ENCODE peak calls at places on chromosomes 7 and 10, in four cellular contexts. W is dorsolateral prefrontal cortex, O is upper lobe of right lung, K is Panc1. I is an unnamed sample.

GRCh38 chr10:43133196-43133808 is 4.9 kb upstream of the CSGALNACT2 start:
- DNase-seq in W (no peak), O (no peak), K (no peak), I (no peak)

GRCh38 chr7:101950450-101951119 is 133.2 kb downstream of the CUX1 start:
- DNase-seq in W (no peak), O (no peak), K (no peak), I (peak; percentile 52)

GRCh38 chr7:117737882-117738281 is 135.4 kb downstream of the CTTNBP2 start:
- DNase-seq in W (peak; percentile 11), O (no peak), K (no peak), I (no peak)

GRCh38 chr10:63700209-63700934 is 179.2 kb downstream of the REEP3 start:
- DNase-seq in W (no peak), O (no peak), K (peak; percentile 87), I (peak; percentile 86)

GRCh38 chr7:42931447-42931833 is 534 bp downstream of the PSMA2 start:
- DNase-seq in W (no peak), O (no peak), K (no peak), I (no peak)

GRCh38 chr7:2072042-2072441 is 160.7 kb downstream of the MAD1L1 start:
- DNase-seq in W (no peak), O (no peak), K (no peak), I (no peak)

GRCh38 chr10:24209946-24210491 is 1.1 kb downstream of the KIAA1217 start:
- DNase-seq in W (no peak), O (no peak), K (no peak), I (peak; percentile 70)

GRCh38 chr10:88647216-88647615 is 17.0 kb upstream of the LIPF start:
- DNase-seq in W (no peak), O (no peak), K (no peak), I (peak; percentile 33)

GRCh38 chr7:140983802-140984201 is 30.9 kb downstream of the MRPS33 start:
- DNase-seq in W (no peak), O (no peak), K (no peak), I (peak; percentile 32)

GRCh38 chr10:125089486-125089885 is 70.9 kb downstream of the CTBP2 start:
- DNase-seq in W (no peak), O (no peak), K (no peak), I (no peak)

GRCh38 chr10:122877264-122877663 is 2.1 kb downstream of the FAM24B start:
- DNase-seq in W (no peak), O (no peak), K (no peak), I (no peak)

GRCh38 chr7:80722596-80723141 is 84.2 kb downstream of the CD36 start:
- DNase-seq in W (no peak), O (peak; percentile 64), K (peak; percentile 100), I (peak; percentile 90)

GRCh38 chr7:155225095-155225494 is 72.6 kb upstream of the INSIG1 start:
- DNase-seq in W (no peak), O (no peak), K (no peak), I (no peak)

GRCh38 chr10:22824984-22825383 is 102.9 kb upstream of the ARMC3 start:
- DNase-seq in W (no peak), O (no peak), K (peak; percentile 8), I (no peak)

GRCh38 chr7:38858281-38858884 is 50.6 kb downstream of the VPS41 start:
- DNase-seq in W (no peak), O (no peak), K (peak; percentile 18), I (no peak)

GRCh38 chr7:151592330-151592729 is 72.6 kb upstream of the RHEB start:
- DNase-seq in W (no peak), O (no peak), K (no peak), I (no peak)

GRCh38 chr7:151592868-151593486 is 73.3 kb upstream of the RHEB start:
- DNase-seq in W (no peak), O (no peak), K (peak; percentile 65), I (no peak)

GRCh38 chr7:151591866-151592265 is 72.2 kb upstream of the RHEB start:
- DNase-seq in W (no peak), O (no peak), K (no peak), I (no peak)

GRCh38 chr7:151590071-151590800 is 70.5 kb upstream of the RHEB start:
- DNase-seq in W (no peak), O (no peak), K (no peak), I (no peak)

DNA sequence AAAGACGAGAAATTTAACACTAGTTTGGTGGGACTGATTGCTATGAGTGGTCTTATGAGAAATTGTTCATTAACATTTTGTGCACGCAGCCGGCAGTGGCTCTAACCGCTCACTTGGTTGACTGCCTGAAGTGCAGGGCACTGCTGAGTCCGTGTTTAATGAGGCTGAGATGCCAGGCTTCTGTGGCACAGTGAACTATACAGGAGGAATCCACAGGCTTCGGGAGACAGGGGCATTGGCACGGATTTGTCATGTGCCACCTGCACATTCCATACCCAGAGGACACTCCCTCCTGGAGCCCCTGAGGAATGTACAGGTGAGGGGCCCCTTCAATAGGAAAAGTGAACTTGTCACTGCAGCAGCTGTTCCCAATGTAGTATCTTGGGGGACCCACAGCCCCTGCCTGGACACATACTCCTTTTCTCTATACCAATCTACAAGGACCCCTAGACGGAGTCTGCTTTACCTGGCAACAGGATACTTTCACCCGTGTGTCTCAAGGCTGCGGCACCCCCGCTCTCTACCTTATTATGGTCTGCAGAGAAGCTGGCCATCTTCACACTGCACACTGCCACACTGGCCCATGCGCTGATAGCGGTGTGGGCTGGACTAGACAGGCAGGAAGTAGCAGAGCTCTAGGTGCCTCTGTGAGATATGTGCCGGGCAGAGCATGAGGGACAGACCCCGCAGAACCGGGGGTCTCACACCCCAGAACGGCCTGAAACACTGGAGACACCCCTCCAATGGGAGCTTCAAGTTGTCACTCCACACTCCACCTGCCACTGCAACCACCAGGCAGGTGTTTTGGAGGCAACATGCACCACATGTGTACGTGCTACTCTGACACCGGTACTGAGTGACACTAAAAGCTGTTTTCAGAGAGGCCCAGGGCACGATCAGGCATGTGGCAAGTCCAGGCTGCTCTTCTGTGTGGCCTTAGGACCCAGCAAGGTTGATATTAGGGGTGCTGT is 71.4 kb upstream of the RHEB start:
- DNase-seq in W (peak; percentile 49), O (no peak), K (no peak), I (no peak)
- H3K27me3 ChIP-seq in W (no peaks in the 10 kb centered on the region), O (no peaks in the 10 kb centered on the region), K (no peaks in the 10 kb centered on the region), I (no peaks in the 10 kb centered on the region)

DNA sequence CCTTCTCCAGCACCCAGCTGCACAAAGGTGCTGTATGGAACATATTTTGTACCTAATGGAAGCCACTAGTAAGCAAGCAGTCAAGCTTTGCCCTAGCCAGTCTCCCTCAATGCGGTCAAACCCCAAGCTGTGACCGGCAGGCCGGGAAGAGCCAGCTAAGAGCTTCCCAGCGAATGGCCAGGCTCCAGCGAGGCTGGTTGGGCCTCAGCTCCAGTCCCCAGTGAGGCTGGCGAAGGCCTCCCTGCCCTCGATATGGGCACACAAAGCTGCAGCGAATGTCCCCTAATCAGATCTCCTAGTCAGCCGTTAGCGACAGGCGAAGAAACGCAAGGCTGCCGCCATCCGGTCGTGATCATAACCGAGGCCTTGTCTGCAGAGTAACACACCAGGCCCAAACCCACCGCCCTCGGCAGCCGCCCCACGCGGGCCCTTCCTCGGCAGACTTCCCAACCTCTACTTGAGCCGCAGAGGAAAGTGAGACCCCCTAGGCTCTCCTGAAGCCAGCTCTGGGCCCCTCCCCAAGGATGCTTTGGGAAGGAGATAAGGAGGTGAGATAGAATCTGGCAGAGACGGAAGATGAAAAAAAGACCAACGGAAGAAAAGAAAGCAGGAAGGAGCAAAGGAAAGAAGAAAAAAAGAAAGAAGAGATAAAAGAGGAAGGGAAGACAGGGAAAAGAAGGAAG is 3.1 kb upstream of the HOXA9 start:
- DNase-seq in W (no peak), O (peak; percentile 48), K (no peak), I (no peak)
- H3K4me3 ChIP-seq in W (no peak overlapping the region), O (no peak overlapping the region), K (no peak overlapping the region), I (no peak overlapping the region)

DNA sequence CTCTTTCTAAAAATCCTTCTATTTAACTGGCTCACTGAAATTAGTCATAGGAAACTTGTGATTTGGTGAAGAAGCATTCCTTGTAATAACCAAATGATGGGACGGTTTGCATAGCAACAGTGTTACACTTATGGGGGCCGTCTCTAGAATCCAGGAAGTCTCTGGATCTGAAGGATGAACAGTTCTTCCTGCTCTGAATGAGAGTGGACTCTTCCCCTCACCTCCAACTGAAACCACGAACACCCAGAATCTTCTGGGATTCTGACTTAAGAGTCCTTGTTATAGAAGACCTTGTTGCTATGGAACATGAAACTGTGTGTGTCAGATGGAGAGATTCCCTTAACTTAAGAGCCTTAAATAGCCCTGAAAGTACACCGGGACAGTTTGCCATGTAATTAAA is 23.2 kb downstream of the NOLC1 start:
- DNase-seq in W (no peak), O (no peak), K (no peak), I (no peak)
- TF ChIP-seq CTCF in W (no peak), O (no peak), K (no peak), I (no peak)

GRCh38 chr10:69748621-69749020 is 53.1 kb upstream of the COL13A1 start:
- DNase-seq in W (no peak), O (no peak), K (no peak), I (no peak)

GRCh38 chr10:69744971-69745370 is 56.7 kb upstream of the COL13A1 start:
- DNase-seq in W (no peak), O (no peak), K (no peak), I (no peak)

GRCh38 chr10:69742928-69743602 is 58.6 kb upstream of the COL13A1 start:
- DNase-seq in W (peak; percentile 32), O (no peak), K (no peak), I (peak; percentile 54)

GRCh38 chr10:69747179-69747578 is 54.5 kb upstream of the COL13A1 start:
- DNase-seq in W (no peak), O (no peak), K (no peak), I (no peak)

GRCh38 chr10:69745698-69746097 is 56.0 kb upstream of the COL13A1 start:
- DNase-seq in W (no peak), O (no peak), K (no peak), I (no peak)
- H3K27me3 ChIP-seq in W (no peaks in the 10 kb centered on the region), O (no peaks in the 10 kb centered on the region), K (peaks cover 6% of the 10 kb centered on the region), I (no peaks in the 10 kb centered on the region)

GRCh38 chr10:17175551-17175950 is 25.9 kb downstream of the TRDMT1 start:
- DNase-seq in W (no peak), O (no peak), K (no peak), I (no peak)
- H3K4me3 ChIP-seq in W (no peak overlapping the region), O (no peak overlapping the region), K (no peak overlapping the region), I (no peak overlapping the region)

DNA sequence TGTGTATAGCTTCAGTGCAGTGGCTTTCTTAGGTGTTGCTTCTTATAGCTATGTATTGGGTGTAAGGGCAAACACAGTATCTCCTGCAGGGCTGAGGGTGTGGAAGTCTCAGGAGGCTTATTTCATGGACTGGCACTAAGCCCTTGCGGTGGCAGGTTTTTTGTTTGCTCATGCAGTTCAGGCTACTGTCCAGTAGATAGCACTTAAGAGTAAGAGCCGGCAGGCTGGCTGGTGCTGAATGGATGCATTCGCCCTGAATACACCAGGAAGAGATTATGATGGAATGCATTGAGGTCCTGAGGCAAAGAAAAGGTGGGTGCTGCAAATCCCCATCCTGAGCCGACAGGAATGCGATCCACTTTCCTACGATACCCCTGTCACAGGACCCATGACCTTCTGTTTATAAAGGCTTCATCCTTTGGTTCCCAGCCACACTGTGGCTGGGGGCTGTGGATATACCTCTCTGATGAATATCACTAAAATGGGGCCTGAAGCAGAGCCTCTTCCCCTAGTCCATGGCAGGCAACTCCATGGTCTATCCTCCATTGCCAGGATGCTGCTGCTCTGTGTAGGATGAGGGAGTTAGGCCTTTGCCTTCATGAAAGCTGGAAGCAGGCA is 44.9 kb downstream of the ANXA8 start:
- DNase-seq in W (no peak), O (peak; percentile 45), K (no peak), I (peak; percentile 42)
- TF ChIP-seq CTCF in W (no peak), O (peak; percentile 30), K (peak; percentile 65), I (peak; percentile 33)

GRCh38 chr10:97074256-97075145 is 111.3 kb downstream of the SLIT1 start:
- DNase-seq in W (no peak), O (no peak), K (no peak), I (no peak)
- H3K27me3 ChIP-seq in W (no peaks in the 10 kb centered on the region), O (peaks cover 31% of the 10 kb centered on the region), K (no peaks in the 10 kb centered on the region), I (peaks cover 42% of the 10 kb centered on the region)

GRCh38 chr7:63927261-63927660 is 71.4 kb upstream of the ZNF722 start:
- DNase-seq in W (no peak), O (no peak), K (no peak), I (no peak)
- H3K4me3 ChIP-seq in W (peak overlapping the region; percentile 72), O (peak overlapping the region; percentile 74), K (peak overlapping the region; percentile 62), I (no peak overlapping the region)

GRCh38 chr10:56116684-56117083 is 244.4 kb downstream of the ZWINT start:
- DNase-seq in W (no peak), O (no peak), K (no peak), I (no peak)
- TF ChIP-seq CTCF in W (no peak), O (no peak), K (peak; percentile 16), I (no peak)

I was measured in A673.